ENCODE peak calls at places on chromosomes 5 and 9, in nine cellular contexts. W, Q, S, Y, F, K, B, N and J are unnamed samples.

GRCh38 chr5:145937432-145938250 is 1.3 kb downstream of the SH3RF2 start:
- DNase-seq in W (no peak), Q (no peak), S (peak), Y (no peak), F (peak), K (peak), B (no peak), N (no peak), J (no peak)

GRCh38 chr9:32928912-32929311 is 72.5 kb downstream of the APTX start:
- DNase-seq in W (no peak), Q (no peak), S (no peak), Y (no peak), F (no peak), K (no peak), B (no peak), N (no peak), J (no peak)

GRCh38 chr5:111308951-111309350 is 84.8 kb downstream of the CAMK4 start:
- DNase-seq in W (no peak), Q (no peak), S (no peak), Y (no peak), F (no peak), K (no peak), B (no peak), N (no peak), J (no peak)

GRCh38 chr5:20559845-20560244 is 571.8 kb upstream of the CDH18 start:
- DNase-seq in W (no peak), Q (no peak), S (no peak), Y (no peak), F (no peak), K (no peak), B (no peak), N (no peak), J (no peak)

GRCh38 chr9:136545065-136545965 is 533 bp downstream of the NOTCH1 start:
- DNase-seq in W (no peak), Q (no peak), S (no peak), Y (peak), F (no peak), K (peak), B (peak), N (peak), J (no peak)

GRCh38 chr9:18668944-18669343 is 195.0 kb downstream of the ADAMTSL1 start:
- DNase-seq in W (peak), Q (no peak), S (no peak), Y (no peak), F (peak), K (no peak), B (no peak), N (no peak), J (no peak)

GRCh38 chr5:100313657-100314056 is 221.5 kb upstream of the FAM174A start:
- DNase-seq in W (no peak), Q (no peak), S (no peak), Y (no peak), F (no peak), K (no peak), B (no peak), N (no peak), J (no peak)

GRCh38 chr9:91047993-91048607 is 246.5 kb downstream of the SYK start:
- DNase-seq in W (no peak), Q (peak), S (no peak), Y (peak), F (peak), K (peak), B (no peak), N (no peak), J (no peak)

GRCh38 chr9:133813749-133814585 is 75.8 kb upstream of the SARDH start:
- DNase-seq in W (no peak), Q (no peak), S (no peak), Y (no peak), F (no peak), K (no peak), B (no peak), N (peak), J (no peak)